ENCODE peak calls at places on chromosomes 5 and 9, in nine cellular contexts. Y, D, F, I, Q, C, R, U and N are unnamed samples.

GRCh38 chr5:122415481-122416120 is 103.6 kb downstream of the SNCAIP start:
- DNase-seq in C (peak), D (no peak), Y (peak), F (peak), I (peak), Q (peak), R (peak), U (peak), N (peak)

GRCh38 chr5:151063136-151063544 is 17.7 kb downstream of the TNIP1 start:
- DNase-seq in F (no peak), U (no peak), R (peak), I (peak), D (peak), C (no peak), Y (peak), Q (peak), N (no peak)

GRCh38 chr5:73694089-73694488 is 68.1 kb downstream of the ARHGEF28 start:
- DNase-seq in Y (no peak), U (no peak), R (no peak), C (no peak), Q (no peak), F (no peak), I (no peak), D (no peak), N (no peak)

GRCh38 chr5:1799110-1799601 is 481 bp downstream of the MRPL36 start:
- DNase-seq in I (no peak), D (no peak), R (no peak), Q (peak), C (no peak), F (no peak), U (no peak), Y (peak), N (peak)

GRCh38 chr5:179768326-179769085 is 25.3 kb upstream of the LTC4S start:
- DNase-seq in Y (peak), R (no peak), F (peak), U (no peak), C (peak), D (no peak), Q (peak), I (no peak), N (no peak)

GRCh38 chr5:138352722-138353549 is 451 bp downstream of the KDM3B start:
- DNase-seq in Y (peak), I (peak), D (peak), Q (peak), U (peak), R (peak), F (peak), C (peak), N (peak)

GRCh38 chr9:34334337-34334824 is 5.0 kb downstream of the NUDT2 start:
- DNase-seq in U (no peak), Q (no peak), F (no peak), I (no peak), Y (peak), R (no peak), C (no peak), D (no peak), N (no peak)

GRCh38 chr9:5269249-5269715 is 35.2 kb downstream of the RLN2 start:
- DNase-seq in I (no peak), R (peak), U (no peak), F (no peak), D (peak), C (no peak), Y (peak), Q (peak), N (no peak)

GRCh38 chr5:132427285-132428146 is 58.0 kb downstream of the SLC22A5 start:
- DNase-seq in D (peak), U (no peak), R (peak), Q (no peak), I (no peak), C (no peak), Y (no peak), F (peak), N (peak)

GRCh38 chr5:16881253-16881652 is 54.8 kb downstream of the MYO10 start:
- DNase-seq in R (no peak), Q (no peak), U (no peak), F (no peak), D (no peak), I (no peak), Y (no peak), C (no peak), N (no peak)

GRCh38 chr9:826500-827280 is 14.8 kb upstream of the DMRT1 start:
- DNase-seq in R (no peak), U (no peak), D (no peak), Y (no peak), I (peak), Q (no peak), C (peak), F (no peak), N (no peak)

GRCh38 chr5:93225748-93226147 is 355.3 kb downstream of the NR2F1-AS1 start:
- DNase-seq in U (no peak), R (no peak), Q (no peak), I (no peak), Y (no peak), F (no peak), C (no peak), D (no peak), N (no peak)

GRCh38 chr5:166236327-166236726 is 2055.1 kb upstream of the WWC1 start:
- DNase-seq in D (no peak), F (no peak), Y (no peak), Q (no peak), I (no peak), R (no peak), C (no peak), U (no peak), N (no peak)
- H2AFZ ChIP-seq in D (no peak), F (no peak), Y (no peak), Q (no peak), I (no peak), R (no peak), C (no peak), U (no peak), N (no peak)

GRCh38 chr9:87067426-87067825 is 120.1 kb upstream of the GAS1 start:
- DNase-seq in U (no peak), Y (no peak), R (no peak), D (no peak), Q (no peak), I (no peak), C (no peak), F (no peak), N (no peak)
- H2AFZ ChIP-seq in U (no peak), Y (no peak), R (no peak), D (no peak), Q (peak), I (no peak), C (no peak), F (no peak), N (no peak)

GRCh38 chr5:143582869-143583268 is 179.4 kb upstream of the NR3C1 start:
- DNase-seq in C (no peak), D (no peak), R (peak), I (no peak), F (no peak), Q (peak), U (no peak), Y (no peak), N (peak)
- H2AFZ ChIP-seq in C (no peak), D (no peak), R (peak), I (peak), F (no peak), Q (no peak), U (no peak), Y (no peak), N (peak)

GRCh38 chr9:35906923-35907699 is 1.1 kb downstream of the HRCT1 start:
- DNase-seq in Y (peak), D (no peak), F (no peak), R (peak), I (no peak), U (no peak), Q (peak), C (no peak), N (no peak)
- H2AFZ ChIP-seq in Y (peak), D (no peak), F (peak), R (no peak), I (no peak), U (peak), Q (peak), C (no peak), N (no peak)

DNA sequence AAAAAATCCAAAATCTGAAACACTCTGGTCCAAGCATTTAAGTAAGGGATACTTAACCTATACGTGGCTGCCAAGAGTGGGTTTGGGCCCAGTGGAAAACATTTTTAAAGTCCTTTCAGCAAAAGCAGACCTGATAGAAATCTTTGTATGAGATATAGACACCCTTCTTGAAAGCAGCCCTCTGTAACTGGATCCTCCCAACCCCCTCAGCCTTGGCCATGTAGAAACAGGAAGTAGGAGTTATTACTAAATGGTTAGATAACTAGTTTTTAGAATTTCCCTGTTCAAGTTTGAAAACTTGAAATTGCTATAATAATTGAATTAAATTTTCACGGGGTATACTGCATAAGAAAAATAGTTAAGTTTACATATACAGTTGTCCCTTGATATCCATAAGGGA is 111.3 kb upstream of the PCA3 start:
- DNase-seq in I (no peak), C (no peak), D (no peak), U (no peak), Q (no peak), R (no peak), Y (peak), F (no peak), N (peak)
- H2AFZ ChIP-seq in I (no peak), C (no peak), D (no peak), U (no peak), Q (peak), R (no peak), Y (no peak), F (no peak), N (peak)

GRCh38 chr5:67416133-67416937 is 219.7 kb upstream of the CD180 start:
- DNase-seq in U (peak), Q (no peak), F (no peak), I (no peak), R (no peak), Y (no peak), D (no peak), C (peak), N (no peak)

GRCh38 chr5:67414712-67415111 is 218.1 kb upstream of the CD180 start:
- DNase-seq in C (peak), R (no peak), F (no peak), Q (no peak), U (no peak), I (no peak), Y (peak), D (no peak), N (no peak)

GRCh38 chr5:67413749-67414148 is 217.2 kb upstream of the CD180 start:
- DNase-seq in Y (no peak), I (no peak), Q (no peak), F (no peak), D (no peak), R (no peak), C (no peak), U (no peak), N (no peak)

GRCh38 chr5:67417839-67418238 is 221.2 kb upstream of the CD180 start:
- DNase-seq in C (no peak), U (no peak), I (no peak), D (no peak), Y (no peak), R (no peak), F (no peak), Q (no peak), N (no peak)

DNA sequence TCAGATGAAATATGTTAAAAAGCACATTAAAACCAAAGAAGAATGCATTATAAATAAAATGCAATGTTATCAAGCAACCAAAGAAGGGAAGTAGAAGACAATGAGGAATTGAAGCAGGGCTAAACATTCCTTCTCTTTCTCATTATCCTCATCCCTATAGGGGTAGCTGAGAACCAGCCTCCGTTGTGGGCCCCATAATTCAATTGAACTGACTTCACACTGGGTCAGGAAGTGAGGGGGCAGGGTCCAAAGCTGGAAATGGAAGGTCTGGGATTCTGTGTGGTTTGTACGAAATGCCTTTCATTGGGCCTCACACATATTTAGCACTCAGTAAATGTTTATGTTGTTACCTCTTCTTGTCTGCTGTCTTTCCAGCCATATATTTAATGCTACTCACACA is 220.4 kb upstream of the CD180 start:
- DNase-seq in C (no peak), U (no peak), Y (no peak), D (no peak), R (no peak), I (no peak), Q (no peak), F (no peak), N (no peak)
- H2AFZ ChIP-seq in C (no peak), U (peak), Y (no peak), D (no peak), R (no peak), I (no peak), Q (no peak), F (no peak), N (no peak)